ENCODE peak calls at places on chromosomes 3 and 15, in four cellular contexts. C is uterus, L is transverse colon, V is GM12878. D is an unnamed sample.

GRCh38 chr3:54572197-54572895 is 355.5 kb downstream of the LRTM1 start:
- DNase-seq in C (no peak), L (no peak), V (no peak), D (no peak)

GRCh38 chr3:136193273-136194043 is 2.7 kb downstream of the MSL2 start:
- DNase-seq in C (no peak), L (no peak), V (no peak), D (no peak)

GRCh38 chr15:60751985-60752952 is 273.3 kb upstream of the ICE2 start:
- DNase-seq in C (peak; percentile 47), L (peak; percentile 29), V (no peak), D (peak; percentile 63)

GRCh38 chr3:14796403-14797077 is 22.2 kb upstream of the FGD5 start:
- DNase-seq in C (no peak), L (no peak), V (no peak), D (no peak)

GRCh38 chr3:14430706-14431470 is 28.5 kb downstream of the SLC6A6 start:
- DNase-seq in C (no peak), L (no peak), V (no peak), D (no peak)

GRCh38 chr15:85854345-85855097 is 59.8 kb upstream of the KLHL25 start:
- DNase-seq in C (peak; percentile 53), L (peak; percentile 24), V (no peak), D (no peak)

GRCh38 chr3:37990527-37990926 is at the start of gene VILL:
- DNase-seq in C (no peak), L (peak; percentile 90), V (no peak), D (no peak)

GRCh38 chr3:177065285-177066028 is 131.8 kb downstream of the TBL1XR1 start:
- DNase-seq in C (no peak), L (no peak), V (no peak), D (no peak)

GRCh38 chr3:124391774-124392173 is 338.5 kb upstream of the UMPS start:
- DNase-seq in C (no peak), L (no peak), V (no peak), D (no peak)

GRCh38 chr3:127473244-127474024 is 117.1 kb downstream of the TPRA1 start:
- DNase-seq in C (no peak), L (no peak), V (no peak), D (no peak)

GRCh38 chr15:48631191-48631770 is 14.2 kb downstream of the FBN1 start:
- DNase-seq in C (no peak), L (no peak), V (no peak), D (no peak)

GRCh38 chr3:82163907-82164520 is 402.6 kb upstream of the GBE1 start:
- DNase-seq in C (no peak), L (no peak), V (no peak), D (no peak)

GRCh38 chr3:141246224-141246957 is 14.8 kb downstream of the PXYLP1 start:
- DNase-seq in C (no peak), L (no peak), V (no peak), D (no peak)

GRCh38 chr3:134483195-134483890 is 2.4 kb downstream of the ANAPC13 start:
- DNase-seq in C (no peak), L (no peak), V (no peak), D (no peak)

GRCh38 chr3:119664850-119665379 is 4.5 kb upstream of the POPDC2 start:
- DNase-seq in C (no peak), L (no peak), V (no peak), D (no peak)

GRCh38 chr3:58526124-58526957 is 10.6 kb downstream of the ACOX2 start:
- DNase-seq in C (no peak), L (no peak), V (no peak), D (no peak)
- H3K36me3 ChIP-seq in C (no peaks in the 10 kb centered on the region), L (no peaks in the 10 kb centered on the region), V (no peaks in the 10 kb centered on the region), D (no peaks in the 10 kb centered on the region)

GRCh38 chr15:90994059-90994416 is 297 bp downstream of the PRC1 start:
- DNase-seq in C (no peak), L (no peak), V (no peak), D (no peak)

GRCh38 chr15:90998737-90999136 is 4.4 kb upstream of the PRC1 start:
- DNase-seq in C (no peak), L (no peak), V (no peak), D (no peak)

GRCh38 chr15:90990446-90990845 is 3.9 kb downstream of the PRC1 start:
- DNase-seq in C (no peak), L (no peak), V (no peak), D (no peak)

GRCh38 chr15:90991587-90992285 is 2.6 kb downstream of the PRC1 start:
- DNase-seq in C (no peak), L (no peak), V (no peak), D (no peak)

GRCh38 chr15:90994417-90995311 is at the start of gene PRC1:
- DNase-seq in C (peak; percentile 98), L (peak; percentile 99), V (peak; percentile 77), D (peak; percentile 99)
- TF ChIP-seq POLR2A in C (peak; percentile 82), L (peak; percentile 85), V (peak; percentile 95), D (peak; percentile 79)

GRCh38 chr15:42184313-42184712 is 23.8 kb downstream of the VPS39 start:
- DNase-seq in C (no peak), L (no peak), V (no peak), D (no peak)
- H3K36me3 ChIP-seq in C (no peaks in the 10 kb centered on the region), L (no peaks in the 10 kb centered on the region), V (peaks cover 36% of the 10 kb centered on the region), D (no peaks in the 10 kb centered on the region)

GRCh38 chr15:50424066-50424890 is at the start of gene USP8:
- DNase-seq in C (peak; percentile 93), L (peak; percentile 96), V (peak; percentile 85), D (peak; percentile 98)
- TF ChIP-seq POLR2A in C (peak; percentile 71), L (peak; percentile 95), V (peak; percentile 92), D (peak; percentile 63)

GRCh38 chr3:196270499-196270898 is 17.0 kb downstream of the PCYT1A start:
- DNase-seq in C (no peak), L (no peak), V (no peak), D (no peak)
- H3K36me3 ChIP-seq in C (no peaks in the 10 kb centered on the region), L (no peaks in the 10 kb centered on the region), V (peaks cover 8% of the 10 kb centered on the region), D (no peaks in the 10 kb centered on the region)

GRCh38 chr3:179069762-179070390 is 1.7 kb downstream of the ZMAT3 start:
- DNase-seq in C (no peak), L (no peak), V (no peak), D (no peak)

GRCh38 chr3:179073816-179074215 is 2.2 kb upstream of the ZMAT3 start:
- DNase-seq in C (no peak), L (no peak), V (no peak), D (no peak)

GRCh38 chr3:179071161-179071568 is 444 bp downstream of the ZMAT3 start:
- DNase-seq in C (peak; percentile 18), L (peak; percentile 30), V (no peak), D (no peak)

GRCh38 chr3:179068779-179069530 is 2.7 kb downstream of the ZMAT3 start:
- DNase-seq in C (no peak), L (peak; percentile 19), V (no peak), D (no peak)

GRCh38 chr3:179071569-179072397 is at the start of gene ZMAT3:
- DNase-seq in C (peak; percentile 84), L (peak; percentile 89), V (no peak), D (peak; percentile 81)
- TF ChIP-seq POLR2A in C (peak; percentile 49), L (peak; percentile 55), V (peak; percentile 93), D (peak; percentile 28)

GRCh38 chr15:78280289-78281072 is 16.1 kb downstream of the DNAJA4 start:
- DNase-seq in C (no peak), L (no peak), V (no peak), D (no peak)

GRCh38 chr15:78284758-78285157 is 14.7 kb downstream of the SKIC8 start:
- DNase-seq in C (no peak), L (no peak), V (no peak), D (no peak)

GRCh38 chr15:78282324-78282723 is 17.1 kb downstream of the SKIC8 start:
- DNase-seq in C (no peak), L (no peak), V (no peak), D (no peak)
- H3K36me3 ChIP-seq in C (no peaks in the 10 kb centered on the region), L (no peaks in the 10 kb centered on the region), V (peaks cover 27% of the 10 kb centered on the region), D (no peaks in the 10 kb centered on the region)

GRCh38 chr3:65953301-65953812 is 85.4 kb downstream of the MAGI1 start:
- DNase-seq in C (no peak), L (peak; percentile 86), V (no peak), D (peak; percentile 19)
- TF ChIP-seq POLR2A in C (no peak), L (peak; percentile 52), V (no peak), D (no peak)